ENCODE peak calls at places on chromosomes 13 and 19, in six cellular contexts. One of them, this sample, is unnamed.

GRCh38 chr19:54481326-54481930 is 8.3 kb upstream of the CDC42EP5 start:
- DNase-seq in NCI-H1930: peak
- DNase-seq in endothelial cell of umbilical vein: peak
- DNase-seq in neuronal stem cell: peak
- DNase-seq in H1: peak
- DNase-seq in anterior cingulate cortex: no peak
- DNase-seq in this sample: no peak

GRCh38 chr13:83730674-83731073 is 151.6 kb downstream of the SLITRK1 start:
- DNase-seq in neuronal stem cell: no peak
- DNase-seq in H1: no peak
- DNase-seq in NCI-H1930: no peak
- DNase-seq in endothelial cell of umbilical vein: no peak
- DNase-seq in anterior cingulate cortex: no peak
- DNase-seq in this sample: no peak

GRCh38 chr13:21557995-21558394 is 46.0 kb downstream of the MICU2 start:
- DNase-seq in NCI-H1930: no peak
- DNase-seq in neuronal stem cell: no peak
- DNase-seq in endothelial cell of umbilical vein: peak
- DNase-seq in anterior cingulate cortex: no peak
- DNase-seq in H1: no peak
- DNase-seq in this sample: no peak

GRCh38 chr19:7870571-7871279 is 3.5 kb downstream of the PRR36 start:
- DNase-seq in anterior cingulate cortex: peak
- DNase-seq in NCI-H1930: peak
- DNase-seq in H1: peak
- DNase-seq in endothelial cell of umbilical vein: peak
- DNase-seq in neuronal stem cell: peak
- DNase-seq in this sample: peak

GRCh38 chr13:29702912-29703351 is 107.4 kb upstream of the SLC7A1 start:
- DNase-seq in neuronal stem cell: no peak
- DNase-seq in anterior cingulate cortex: no peak
- DNase-seq in endothelial cell of umbilical vein: peak
- DNase-seq in NCI-H1930: no peak
- DNase-seq in H1: no peak
- DNase-seq in this sample: peak

GRCh38 chr19:50511069-50511822 is at the start of gene JOSD2:
- DNase-seq in neuronal stem cell: peak
- DNase-seq in endothelial cell of umbilical vein: peak
- DNase-seq in anterior cingulate cortex: peak
- DNase-seq in NCI-H1930: peak
- DNase-seq in H1: peak
- DNase-seq in this sample: peak

GRCh38 chr19:55226788-55227187 is 1.8 kb downstream of the TMEM86B start:
- DNase-seq in endothelial cell of umbilical vein: no peak
- DNase-seq in neuronal stem cell: no peak
- DNase-seq in anterior cingulate cortex: no peak
- DNase-seq in NCI-H1930: no peak
- DNase-seq in H1: no peak
- DNase-seq in this sample: no peak

GRCh38 chr13:51715613-51716012 is 88.3 kb downstream of the DHRS12 start:
- DNase-seq in NCI-H1930: no peak
- DNase-seq in anterior cingulate cortex: no peak
- DNase-seq in endothelial cell of umbilical vein: no peak
- DNase-seq in neuronal stem cell: no peak
- DNase-seq in H1: no peak
- DNase-seq in this sample: no peak

GRCh38 chr19:18870531-18871172 is 25.3 kb downstream of the CERS1 start:
- DNase-seq in endothelial cell of umbilical vein: no peak
- DNase-seq in H1: no peak
- DNase-seq in NCI-H1930: no peak
- DNase-seq in anterior cingulate cortex: no peak
- DNase-seq in neuronal stem cell: no peak
- DNase-seq in this sample: no peak

GRCh38 chr13:79995334-79995733 is 345.6 kb downstream of the SPRY2 start:
- DNase-seq in endothelial cell of umbilical vein: peak
- DNase-seq in anterior cingulate cortex: no peak
- DNase-seq in NCI-H1930: no peak
- DNase-seq in neuronal stem cell: no peak
- DNase-seq in H1: no peak
- DNase-seq in this sample: no peak

GRCh38 chr19:46296722-46297431 is at the start of gene HIF3A:
- DNase-seq in anterior cingulate cortex: peak
- DNase-seq in endothelial cell of umbilical vein: peak
- DNase-seq in H1: peak
- DNase-seq in NCI-H1930: peak
- DNase-seq in neuronal stem cell: peak
- DNase-seq in this sample: peak

GRCh38 chr19:38304866-38305429 is 897 bp downstream of the C19orf33 start:
- DNase-seq in anterior cingulate cortex: no peak
- DNase-seq in NCI-H1930: peak
- DNase-seq in neuronal stem cell: peak
- DNase-seq in H1: peak
- DNase-seq in endothelial cell of umbilical vein: peak
- DNase-seq in this sample: peak

GRCh38 chr13:43401364-43401763 is 378.0 kb downstream of the DNAJC15 start:
- DNase-seq in H1: no peak
- DNase-seq in endothelial cell of umbilical vein: no peak
- DNase-seq in anterior cingulate cortex: no peak
- DNase-seq in NCI-H1930: no peak
- DNase-seq in neuronal stem cell: no peak
- DNase-seq in this sample: no peak

GRCh38 chr13:86856996-86857395 is 814.2 kb upstream of the SLITRK5 start:
- DNase-seq in anterior cingulate cortex: no peak
- DNase-seq in neuronal stem cell: no peak
- DNase-seq in endothelial cell of umbilical vein: no peak
- DNase-seq in H1: no peak
- DNase-seq in NCI-H1930: no peak
- DNase-seq in this sample: no peak

GRCh38 chr19:53467503-53468262 is at the start of gene ZNF813:
- DNase-seq in anterior cingulate cortex: peak
- DNase-seq in endothelial cell of umbilical vein: peak
- DNase-seq in H1: peak
- DNase-seq in NCI-H1930: peak
- DNase-seq in neuronal stem cell: peak
- DNase-seq in this sample: peak

GRCh38 chr13:59946924-59947323 is 216.8 kb downstream of the DIAPH3 start:
- DNase-seq in endothelial cell of umbilical vein: peak
- DNase-seq in H1: no peak
- DNase-seq in NCI-H1930: no peak
- DNase-seq in anterior cingulate cortex: no peak
- DNase-seq in neuronal stem cell: no peak
- DNase-seq in this sample: no peak

GRCh38 chr13:32639502-32640105 is 53.4 kb downstream of the PDS5B start:
- DNase-seq in endothelial cell of umbilical vein: peak
- DNase-seq in anterior cingulate cortex: peak
- DNase-seq in H1: no peak
- DNase-seq in NCI-H1930: no peak
- DNase-seq in neuronal stem cell: peak
- DNase-seq in this sample: peak

GRCh38 chr19:531753-532571 is at the start of gene CDC34:
- DNase-seq in NCI-H1930: no peak
- DNase-seq in anterior cingulate cortex: no peak
- DNase-seq in endothelial cell of umbilical vein: peak
- DNase-seq in H1: no peak
- DNase-seq in neuronal stem cell: no peak
- DNase-seq in this sample: no peak

GRCh38 chr13:19634129-19634740 is 776 bp downstream of the MPHOSPH8 start:
- DNase-seq in H1: no peak
- DNase-seq in neuronal stem cell: no peak
- DNase-seq in anterior cingulate cortex: no peak
- DNase-seq in NCI-H1930: no peak
- DNase-seq in endothelial cell of umbilical vein: peak
- DNase-seq in this sample: no peak

GRCh38 chr19:33883869-33884519 is 87.3 kb downstream of the KCTD15 start:
- DNase-seq in endothelial cell of umbilical vein: peak
- DNase-seq in NCI-H1930: no peak
- DNase-seq in anterior cingulate cortex: no peak
- DNase-seq in neuronal stem cell: no peak
- DNase-seq in H1: peak
- DNase-seq in this sample: no peak

GRCh38 chr19:44747739-44748425 is 626 bp upstream of the BCL3 start:
- DNase-seq in anterior cingulate cortex: no peak
- DNase-seq in neuronal stem cell: no peak
- DNase-seq in endothelial cell of umbilical vein: peak
- DNase-seq in NCI-H1930: no peak
- DNase-seq in H1: peak
- DNase-seq in this sample: peak

GRCh38 chr19:19817357-19817756 is 4.2 kb downstream of the ZNF506 start:
- DNase-seq in H1: no peak
- DNase-seq in endothelial cell of umbilical vein: no peak
- DNase-seq in neuronal stem cell: no peak
- DNase-seq in NCI-H1930: no peak
- DNase-seq in anterior cingulate cortex: no peak
- DNase-seq in this sample: no peak

GRCh38 chr19:43618921-43619261 is 538 bp downstream of the ZNF428 start:
- DNase-seq in endothelial cell of umbilical vein: peak
- DNase-seq in NCI-H1930: peak
- DNase-seq in H1: no peak
- DNase-seq in neuronal stem cell: no peak
- DNase-seq in anterior cingulate cortex: no peak
- DNase-seq in this sample: no peak

GRCh38 chr19:44280916-44281315 is 21.2 kb downstream of the ZNF233 start:
- DNase-seq in endothelial cell of umbilical vein: no peak
- DNase-seq in H1: no peak
- DNase-seq in anterior cingulate cortex: no peak
- DNase-seq in neuronal stem cell: no peak
- DNase-seq in NCI-H1930: no peak
- DNase-seq in this sample: no peak

GRCh38 chr19:37928527-37929286 is 21.7 kb downstream of the SIPA1L3 start:
- DNase-seq in neuronal stem cell: no peak
- DNase-seq in anterior cingulate cortex: no peak
- DNase-seq in endothelial cell of umbilical vein: no peak
- DNase-seq in NCI-H1930: no peak
- DNase-seq in H1: no peak
- DNase-seq in this sample: no peak

GRCh38 chr19:51096473-51097165 is 11.6 kb downstream of the CTU1 start:
- DNase-seq in anterior cingulate cortex: no peak
- DNase-seq in endothelial cell of umbilical vein: no peak
- DNase-seq in neuronal stem cell: no peak
- DNase-seq in H1: no peak
- DNase-seq in NCI-H1930: no peak
- DNase-seq in this sample: no peak

GRCh38 chr13:55155046-55155445 is 1985.7 kb upstream of the PRR20A start:
- DNase-seq in endothelial cell of umbilical vein: no peak
- DNase-seq in anterior cingulate cortex: no peak
- DNase-seq in H1: no peak
- DNase-seq in NCI-H1930: no peak
- DNase-seq in neuronal stem cell: no peak
- DNase-seq in this sample: no peak

GRCh38 chr19:41649827-41650226 is 23.0 kb upstream of the CEACAM4 start:
- DNase-seq in endothelial cell of umbilical vein: no peak
- DNase-seq in anterior cingulate cortex: no peak
- DNase-seq in H1: no peak
- DNase-seq in NCI-H1930: no peak
- DNase-seq in neuronal stem cell: no peak
- DNase-seq in this sample: no peak

GRCh38 chr19:5114713-5115112 is 145.8 kb downstream of the KDM4B start:
- DNase-seq in NCI-H1930: no peak
- DNase-seq in endothelial cell of umbilical vein: no peak
- DNase-seq in anterior cingulate cortex: no peak
- DNase-seq in neuronal stem cell: no peak
- DNase-seq in H1: no peak
- DNase-seq in this sample: no peak

GRCh38 chr19:38210458-38210987 is 13.5 kb downstream of the DPF1 start:
- DNase-seq in endothelial cell of umbilical vein: no peak
- DNase-seq in NCI-H1930: no peak
- DNase-seq in anterior cingulate cortex: peak
- DNase-seq in H1: peak
- DNase-seq in neuronal stem cell: peak
- DNase-seq in this sample: peak

GRCh38 chr19:17121736-17122293 is 46.2 kb downstream of the MYO9B start:
- DNase-seq in neuronal stem cell: no peak
- DNase-seq in anterior cingulate cortex: no peak
- DNase-seq in H1: no peak
- DNase-seq in NCI-H1930: no peak
- DNase-seq in endothelial cell of umbilical vein: no peak
- DNase-seq in this sample: no peak

GRCh38 chr19:46413262-46414031 is at the start of gene CCDC8:
- DNase-seq in neuronal stem cell: peak
- DNase-seq in endothelial cell of umbilical vein: no peak
- DNase-seq in NCI-H1930: no peak
- DNase-seq in anterior cingulate cortex: peak
- DNase-seq in H1: peak
- DNase-seq in this sample: peak

GRCh38 chr19:16853066-16853465 is 23.9 kb downstream of the SIN3B start:
- DNase-seq in H1: no peak
- DNase-seq in anterior cingulate cortex: no peak
- DNase-seq in endothelial cell of umbilical vein: no peak
- DNase-seq in NCI-H1930: no peak
- DNase-seq in neuronal stem cell: no peak
- DNase-seq in this sample: no peak

GRCh38 chr19:52993342-52994178 is 20.2 kb upstream of the ERVV-1 start:
- DNase-seq in NCI-H1930: peak
- DNase-seq in endothelial cell of umbilical vein: peak
- DNase-seq in anterior cingulate cortex: peak
- DNase-seq in neuronal stem cell: peak
- DNase-seq in H1: peak
- DNase-seq in this sample: peak

GRCh38 chr13:94249512-94249911 is 230.0 kb downstream of the DCT start:
- DNase-seq in NCI-H1930: no peak
- DNase-seq in neuronal stem cell: peak
- DNase-seq in H1: no peak
- DNase-seq in endothelial cell of umbilical vein: no peak
- DNase-seq in anterior cingulate cortex: no peak
- DNase-seq in this sample: no peak

GRCh38 chr13:50375792-50376191 is 360.5 kb downstream of the KCNRG start:
- DNase-seq in anterior cingulate cortex: no peak
- DNase-seq in endothelial cell of umbilical vein: no peak
- DNase-seq in H1: no peak
- DNase-seq in NCI-H1930: no peak
- DNase-seq in neuronal stem cell: no peak
- DNase-seq in this sample: no peak

GRCh38 chr19:41323023-41323422 is 13.1 kb downstream of the CCDC97 start:
- DNase-seq in anterior cingulate cortex: no peak
- DNase-seq in neuronal stem cell: no peak
- DNase-seq in endothelial cell of umbilical vein: peak
- DNase-seq in NCI-H1930: no peak
- DNase-seq in H1: no peak
- DNase-seq in this sample: peak